ENCODE peak calls at places on chromosomes 13 and 19, in ten cellular contexts. H is fibroblast of pulmonary artery, X is lung, N is AG04450, P is fibroblast of mammary gland, Q is Peyer's patch, K is WTC11, I is prostate gland, B is GM10248, F is mesothelial cell of epicardium. W is an unnamed sample.

GRCh38 chr19:41940443-41941409 is 12.5 kb upstream of the ERFL start:
- DNase-seq in H (no peak), X (no peak), N (no peak), P (no peak), Q (no peak), K (peak), I (no peak), B (no peak), F (no peak), W (peak)

GRCh38 chr19:10991076-10991475 is 30.2 kb downstream of the SMARCA4 start:
- DNase-seq in H (no peak), X (no peak), N (no peak), P (no peak), Q (no peak), K (no peak), I (no peak), B (no peak), F (no peak), W (no peak)

GRCh38 chr19:47695533-47696262 is 17.5 kb upstream of the EHD2 start:
- DNase-seq in H (no peak), X (no peak), N (no peak), P (no peak), Q (no peak), K (no peak), I (no peak), B (no peak), F (no peak), W (no peak)

GRCh38 chr19:47156861-47157454 is 26.3 kb downstream of the SAE1 start:
- DNase-seq in H (no peak), X (no peak), N (no peak), P (no peak), Q (no peak), K (no peak), I (no peak), B (peak), F (no peak), W (no peak)

GRCh38 chr13:48235814-48236135 is 2.8 kb downstream of the ITM2B start:
- DNase-seq in H (no peak), X (no peak), N (no peak), P (no peak), Q (no peak), K (no peak), I (no peak), B (no peak), F (no peak), W (no peak)

GRCh38 chr13:20869540-20869939 is 33.0 kb downstream of the XPO4 start:
- DNase-seq in H (peak), X (no peak), N (no peak), P (peak), Q (no peak), K (no peak), I (no peak), B (no peak), F (no peak), W (no peak)

GRCh38 chr13:111952814-111953213 is 114.1 kb upstream of the SOX1 start:
- DNase-seq in H (no peak), X (no peak), N (no peak), P (no peak), Q (peak), K (no peak), I (no peak), B (no peak), F (peak), W (no peak)

GRCh38 chr13:43785166-43785680 is 1.5 kb downstream of the ENOX1 start:
- DNase-seq in H (no peak), X (no peak), N (no peak), P (no peak), Q (no peak), K (no peak), I (no peak), B (no peak), F (no peak), W (peak)

GRCh38 chr19:1252221-1252817 is 3.9 kb downstream of the MIDN start:
- DNase-seq in H (peak), X (peak), N (no peak), P (peak), Q (peak), K (no peak), I (peak), B (no peak), F (no peak), W (no peak)

GRCh38 chr19:36528921-36529518 is 949 bp upstream of the ZNF260 start:
- DNase-seq in H (no peak), X (no peak), N (no peak), P (no peak), Q (no peak), K (peak), I (no peak), B (peak), F (no peak), W (peak)

GRCh38 chr19:40225440-40226305 is 816 bp downstream of the CCNP start:
- DNase-seq in H (no peak), X (no peak), N (no peak), P (peak), Q (no peak), K (no peak), I (no peak), B (no peak), F (no peak), W (no peak)

GRCh38 chr19:1230585-1231489 is 7.0 kb downstream of the CBARP start:
- DNase-seq in H (no peak), X (no peak), N (no peak), P (no peak), Q (no peak), K (no peak), I (no peak), B (no peak), F (no peak), W (no peak)

GRCh38 chr13:34172048-34172447 is 354.1 kb downstream of the RFC3 start:
- DNase-seq in H (no peak), X (no peak), N (no peak), P (peak), Q (no peak), K (no peak), I (no peak), B (no peak), F (no peak), W (no peak)

GRCh38 chr19:30791116-30791515 is 418.9 kb downstream of the ZNF536 start:
- DNase-seq in H (no peak), X (peak), N (no peak), P (no peak), Q (no peak), K (no peak), I (peak), B (no peak), F (no peak), W (no peak)

GRCh38 chr19:42076375-42076944 is 494 bp downstream of the ZNF574 start:
- DNase-seq in H (no peak), X (peak), N (no peak), P (no peak), Q (no peak), K (peak), I (no peak), B (no peak), F (peak), W (no peak)

GRCh38 chr19:44848036-44848804 is 2.1 kb downstream of the NECTIN2 start:
- DNase-seq in H (peak), X (no peak), N (no peak), P (peak), Q (no peak), K (peak), I (peak), B (peak), F (no peak), W (peak)
- TF ChIP-seq CTCF in H (no peak), X (no peak), N (no peak), P (no peak), Q (no peak), K (no peak), I (no peak), B (no peak), F (no peak), W (no peak)

DNA sequence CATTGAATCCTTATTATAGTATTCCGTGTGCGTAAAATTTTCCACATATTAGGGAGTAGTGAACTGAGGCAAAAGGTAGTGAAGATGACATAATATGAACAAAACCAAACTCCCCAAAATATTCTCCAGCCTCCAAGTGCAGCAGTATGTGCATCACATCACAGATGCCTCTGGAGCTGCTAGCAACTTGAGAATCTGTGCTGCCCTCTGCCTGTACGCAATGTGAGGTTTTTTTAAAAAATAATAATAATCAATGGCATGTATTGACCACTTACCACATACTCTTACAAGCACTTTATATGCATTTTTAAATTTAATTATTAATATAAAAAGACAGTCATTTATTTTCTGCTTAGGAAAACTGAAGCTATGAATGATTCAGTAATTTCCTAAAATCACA is 583.0 kb upstream of the SPRY2 start:
- DNase-seq in H (peak), X (no peak), N (no peak), P (peak), Q (no peak), K (peak), I (no peak), B (no peak), F (no peak), W (no peak)
- TF ChIP-seq CTCF in H (peak), X (no peak), N (no peak), P (peak), Q (no peak), K (no peak), I (no peak), B (peak), F (no peak), W (no peak)

DNA sequence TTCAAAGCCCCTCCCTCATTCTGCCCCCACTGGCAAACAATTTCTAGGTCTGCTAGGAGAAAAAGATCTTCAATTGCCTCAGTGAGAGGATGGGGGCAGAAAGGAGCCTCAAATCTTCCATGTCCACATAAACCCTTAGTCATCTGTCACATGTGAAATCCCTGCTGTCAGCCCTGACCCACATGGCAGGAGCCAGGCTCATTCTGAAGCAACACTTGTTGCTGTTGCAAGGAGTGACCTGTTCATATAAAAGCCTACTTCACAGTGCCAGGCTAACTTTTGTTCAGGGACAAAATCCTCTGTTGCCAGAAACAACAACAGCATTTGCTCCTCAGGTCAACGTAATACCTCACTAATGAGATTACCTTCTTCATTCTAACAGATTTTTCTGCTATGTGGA is 70.5 kb downstream of the IRS2 start:
- DNase-seq in H (peak), X (no peak), N (no peak), P (peak), Q (no peak), K (no peak), I (no peak), B (no peak), F (no peak), W (no peak)
- TF ChIP-seq CTCF in H (no peak), X (no peak), N (no peak), P (no peak), Q (no peak), K (no peak), I (no peak), B (no peak), F (no peak), W (no peak)

GRCh38 chr19:28258794-28259193 is 954.2 kb downstream of the UQCRFS1 start:
- DNase-seq in H (no peak), X (no peak), N (no peak), P (no peak), Q (no peak), K (no peak), I (peak), B (no peak), F (no peak), W (no peak)
- TF ChIP-seq CTCF in H (no peak), X (no peak), N (no peak), P (no peak), Q (no peak), K (no peak), I (no peak), B (no peak), F (no peak), W (no peak)

GRCh38 chr13:75217949-75218348 is 264.0 kb downstream of the TBC1D4 start:
- DNase-seq in H (peak), X (no peak), N (no peak), P (peak), Q (no peak), K (no peak), I (no peak), B (no peak), F (no peak), W (no peak)
- TF ChIP-seq CTCF in H (no peak), X (no peak), N (no peak), P (no peak), Q (no peak), K (no peak), I (no peak), B (peak), F (no peak), W (no peak)

W was measured in nephron progenitor cell.